ENCODE peak calls at places on chromosomes 3 and 15, in seven cellular contexts. X, A, Z, R, M, I and C are unnamed samples.

GRCh38 chr3:180981912-180982311 is 7.6 kb downstream of the DNAJC19 start:
- DNase-seq in R (no peak), A (no peak), X (no peak), Z (no peak), M (no peak), I (no peak), C (no peak)

GRCh38 chr3:32384938-32385337 is 6.7 kb upstream of the CMTM7 start:
- DNase-seq in A (no peak), Z (no peak), X (peak), I (no peak), M (no peak), R (no peak), C (no peak)

GRCh38 chr3:125052671-125053303 is 3.0 kb downstream of the HEG1 start:
- DNase-seq in I (no peak), M (no peak), X (peak), R (no peak), A (no peak), Z (peak), C (no peak)

GRCh38 chr3:37491776-37492175 is 317.4 kb upstream of the LRRFIP2 start:
- DNase-seq in A (no peak), I (no peak), X (no peak), Z (no peak), M (no peak), R (no peak), C (no peak)

GRCh38 chr3:134709563-134710312 is 58.9 kb upstream of the KY start:
- DNase-seq in M (no peak), R (no peak), Z (no peak), I (no peak), X (no peak), A (no peak), C (no peak)

GRCh38 chr3:66822059-66823009 is 175.8 kb upstream of the KBTBD8 start:
- DNase-seq in R (peak), I (peak), X (peak), A (peak), M (peak), Z (peak), C (peak)

GRCh38 chr3:39101022-39101689 is 6.3 kb downstream of the GORASP1 start:
- DNase-seq in X (peak), A (no peak), I (no peak), M (no peak), Z (no peak), R (no peak), C (no peak)

GRCh38 chr3:71728632-71729342 is 3.6 kb upstream of the EIF4E3 start:
- DNase-seq in I (no peak), X (peak), M (no peak), R (no peak), A (no peak), Z (no peak), C (no peak)

GRCh38 chr3:111538687-111539086 is 3.3 kb upstream of the CD96 start:
- DNase-seq in Z (no peak), R (no peak), X (no peak), M (no peak), I (no peak), A (no peak), C (no peak)

GRCh38 chr3:197466586-197467399 is 89.0 kb downstream of the BDH1 start:
- DNase-seq in X (no peak), A (no peak), M (no peak), R (no peak), I (no peak), Z (no peak), C (no peak)

GRCh38 chr15:39198044-39198625 is 382.7 kb upstream of the THBS1 start:
- DNase-seq in A (no peak), R (no peak), Z (no peak), M (no peak), I (no peak), X (no peak), C (no peak)

GRCh38 chr3:14143826-14144225 is 19.0 kb downstream of the TMEM43 start:
- DNase-seq in I (no peak), Z (no peak), R (peak), M (peak), X (no peak), A (peak), C (no peak)

GRCh38 chr3:129654126-129654525 is 47.6 kb upstream of the PLXND1 start:
- DNase-seq in A (no peak), X (no peak), R (no peak), M (no peak), I (no peak), Z (no peak), C (no peak)

GRCh38 chr3:141074529-141074928 is 23.4 kb downstream of the SPSB4 start:
- DNase-seq in Z (no peak), X (peak), I (peak), M (no peak), A (no peak), R (peak), C (no peak)

GRCh38 chr3:14235896-14236295 is 57.3 kb downstream of the LSM3 start:
- DNase-seq in X (no peak), R (no peak), A (no peak), Z (no peak), I (no peak), M (no peak), C (no peak)

GRCh38 chr3:45143673-45144670 is 2.2 kb downstream of the CDCP1 start:
- DNase-seq in I (no peak), R (no peak), Z (no peak), X (no peak), A (no peak), M (no peak), C (no peak)

GRCh38 chr3:45148921-45149320 is 2.7 kb upstream of the CDCP1 start:
- DNase-seq in I (no peak), A (no peak), Z (no peak), X (no peak), R (no peak), M (no peak), C (no peak)

GRCh38 chr3:45145681-45146614 is at the start of gene CDCP1:
- DNase-seq in Z (no peak), R (no peak), X (peak), I (no peak), A (no peak), M (no peak), C (peak)

GRCh38 chr3:45140392-45140791 is 5.8 kb downstream of the CDCP1 start:
- DNase-seq in Z (no peak), I (no peak), A (no peak), R (no peak), X (no peak), M (no peak), C (no peak)

GRCh38 chr3:45145223-45145622 is 955 bp downstream of the CDCP1 start:
- DNase-seq in X (no peak), R (no peak), M (no peak), Z (no peak), I (no peak), A (no peak), C (no peak)
- H3K27ac ChIP-seq in X (no peak), R (no peak), M (no peak), Z (no peak), I (no peak), A (peak), C (no peak)

DNA sequence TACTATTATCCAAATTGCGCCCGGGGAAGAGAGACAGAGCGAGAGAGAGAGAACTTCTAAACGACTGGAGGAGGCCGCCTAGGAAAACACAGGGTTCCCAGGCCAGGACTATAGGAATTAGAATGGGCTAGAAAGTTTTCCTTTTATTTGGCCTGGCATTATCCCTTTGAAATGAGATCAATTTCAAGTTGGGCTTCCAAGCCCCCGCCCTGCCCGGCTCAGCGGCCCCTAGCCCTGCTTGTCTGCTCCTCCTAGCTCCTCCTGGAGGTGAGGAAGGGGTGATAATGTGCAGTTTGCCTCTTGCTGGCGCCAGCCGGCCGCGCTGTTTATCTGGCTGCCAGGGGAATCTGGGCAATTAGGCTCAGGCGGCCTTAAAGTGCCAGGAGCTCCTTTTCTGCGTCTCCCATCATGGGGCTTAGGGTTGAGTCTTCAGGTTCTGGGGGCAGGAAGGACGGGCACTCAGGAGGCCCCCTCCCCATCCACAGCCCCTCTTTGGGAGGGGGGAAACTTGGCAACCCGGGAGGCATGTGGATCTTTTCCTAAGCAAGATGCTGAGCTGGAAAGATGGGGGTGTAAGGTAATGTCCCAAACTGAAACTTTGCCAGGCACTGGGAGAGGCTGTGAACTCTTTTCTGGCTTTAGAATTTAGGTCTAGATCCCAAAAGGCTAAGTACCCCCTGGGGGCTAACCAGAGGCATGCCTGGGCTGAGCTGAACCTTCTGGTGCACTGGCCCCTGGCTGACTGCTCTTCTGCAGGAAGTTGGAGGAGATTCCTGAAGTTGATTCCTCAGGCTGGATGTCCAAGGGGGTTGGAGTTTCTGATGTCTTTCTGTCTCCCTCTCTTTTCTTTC is 5.5 kb downstream of the SMAD6 start:
- DNase-seq in X (peak), M (no peak), R (peak), I (no peak), A (no peak), Z (no peak), C (peak)
- H3K27ac ChIP-seq in X (no peak), M (peak), R (peak), I (no peak), A (peak), Z (no peak), C (no peak)

DNA sequence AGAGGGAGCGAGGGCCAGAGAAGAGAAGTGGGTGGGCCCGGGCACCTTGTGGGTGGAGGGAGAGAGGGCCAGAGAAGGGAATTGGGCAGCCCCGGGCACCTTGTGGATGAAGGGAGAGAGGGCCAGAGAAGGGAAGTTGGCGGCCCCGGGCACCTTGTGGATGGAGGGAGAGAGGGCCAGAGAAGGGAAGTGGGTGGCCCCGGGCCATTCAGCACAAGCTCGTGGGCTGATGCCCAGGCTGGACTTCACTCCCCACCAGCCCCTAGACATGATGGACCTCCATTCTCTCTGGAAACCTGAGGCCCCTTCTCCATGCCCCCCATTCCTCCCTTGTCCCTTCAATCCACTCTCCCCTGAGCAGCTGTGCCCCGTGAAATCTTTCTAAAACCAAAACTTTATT is 15.8 kb downstream of the DUSP7 start:
- DNase-seq in R (no peak), X (no peak), A (no peak), Z (no peak), I (no peak), M (no peak), C (no peak)
- H3K27ac ChIP-seq in R (no peak), X (no peak), A (peak), Z (no peak), I (no peak), M (no peak), C (no peak)

GRCh38 chr3:187403768-187404270 is 35.6 kb downstream of the RTP4 start:
- DNase-seq in M (peak), R (no peak), Z (no peak), X (no peak), A (no peak), I (no peak), C (no peak)
- H3K27ac ChIP-seq in M (peak), R (no peak), Z (no peak), X (no peak), A (no peak), I (no peak), C (no peak)

DNA sequence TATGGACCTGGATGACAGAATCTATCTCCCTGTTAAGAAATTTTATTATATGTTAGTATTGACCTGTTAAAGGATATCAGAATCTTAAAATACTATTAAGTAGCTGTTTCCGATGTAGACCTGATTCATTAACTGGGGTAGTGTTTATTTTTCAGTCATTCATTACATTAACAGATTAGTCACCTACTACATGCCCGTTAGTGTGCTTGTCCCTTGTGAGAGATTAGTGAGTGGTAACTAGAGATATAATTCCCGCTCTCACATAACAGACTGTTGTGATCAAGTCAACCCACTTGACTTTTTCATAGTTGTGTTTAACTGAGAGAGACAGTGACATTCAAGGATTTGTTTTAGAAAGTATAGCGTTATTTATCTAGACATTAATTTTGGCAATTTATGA is 166.8 kb downstream of the TCF12 start:
- DNase-seq in R (no peak), Z (no peak), M (no peak), X (no peak), I (no peak), A (no peak), C (no peak)
- H3K27ac ChIP-seq in R (no peak), Z (no peak), M (no peak), X (no peak), I (no peak), A (no peak), C (no peak)